ENCODE peak calls at places on chromosomes 16 and 17, in eight cellular contexts. B is K562; Q is thoracic aorta; V is breast epithelium; O is left lung; N is ascending aorta; Y is stomach; L is activated CD8-positive, alpha-beta T cell treated with anti-CD3 and anti-CD28 coated beads for 36 hours. J is an unnamed sample.

GRCh38 chr17:77821114-77821513 is 137.4 kb upstream of the TNRC6C start:
- DNase-seq in B (peak; percentile 24), Q (no peak), V (no peak), O (peak; percentile 62), N (no peak), Y (no peak), L (peak; percentile 24), J (no peak)

GRCh38 chr16:67842509-67843342 is 606 bp downstream of the THAP11 start:
- DNase-seq in B (peak; percentile 32), Q (no peak), V (no peak), O (peak; percentile 86), N (no peak), Y (peak; percentile 49), L (peak; percentile 74), J (peak; percentile 69)

GRCh38 chr17:79630120-79630519 is 19.3 kb upstream of the RBFOX3 start:
- DNase-seq in B (no peak), Q (no peak), V (peak; percentile 37), O (no peak), N (no peak), Y (peak; percentile 4), L (no peak), J (no peak)

GRCh38 chr17:80732268-80732667 is 187.6 kb downstream of the RPTOR start:
- DNase-seq in B (no peak), Q (no peak), V (no peak), O (no peak), N (no peak), Y (no peak), L (no peak), J (peak; percentile 82)

GRCh38 chr17:41013606-41014005 is 4.7 kb upstream of the KRTAP3-1 start:
- DNase-seq in B (no peak), Q (no peak), V (no peak), O (no peak), N (no peak), Y (no peak), L (no peak), J (peak; percentile 43)

GRCh38 chr17:8857919-8858318 is 9.6 kb downstream of the PIK3R6 start:
- DNase-seq in B (no peak), Q (no peak), V (no peak), O (no peak), N (no peak), Y (no peak), L (peak; percentile 89), J (peak; percentile 78)

GRCh38 chr17:34156401-34156740 is 98.7 kb upstream of the CCL2 start:
- DNase-seq in B (no peak), Q (no peak), V (no peak), O (no peak), N (no peak), Y (no peak), L (no peak), J (no peak)

GRCh38 chr16:10180771-10181163 is 1.5 kb downstream of the GRIN2A start:
- DNase-seq in B (peak; percentile 65), Q (no peak), V (no peak), O (peak; percentile 76), N (no peak), Y (no peak), L (peak; percentile 64), J (no peak)

GRCh38 chr16:75238132-75238852 is 13.1 kb downstream of the BCAR1 start:
- DNase-seq in B (no peak), Q (peak; percentile 62), V (no peak), O (no peak), N (peak; percentile 67), Y (peak; percentile 77), L (no peak), J (peak; percentile 92)

GRCh38 chr17:32626371-32626770 is 139.6 kb downstream of the CDK5R1 start:
- DNase-seq in B (no peak), Q (no peak), V (no peak), O (no peak), N (no peak), Y (no peak), L (no peak), J (no peak)

GRCh38 chr16:560221-560700 is at the start of gene PRR35:
- DNase-seq in B (no peak), Q (no peak), V (no peak), O (no peak), N (no peak), Y (no peak), L (no peak), J (no peak)

GRCh38 chr17:40311575-40311974 is 2.6 kb downstream of the RARA start:
- DNase-seq in B (no peak), Q (no peak), V (peak; percentile 81), O (peak; percentile 85), N (no peak), Y (peak; percentile 61), L (peak; percentile 3), J (peak; percentile 57)

GRCh38 chr16:75089486-75090202 is 26.9 kb downstream of the LDHD start:
- DNase-seq in B (no peak), Q (no peak), V (no peak), O (no peak), N (no peak), Y (no peak), L (no peak), J (no peak)

GRCh38 chr17:1347681-1348318 is 52.2 kb downstream of the YWHAE start:
- DNase-seq in B (no peak), Q (no peak), V (no peak), O (no peak), N (no peak), Y (peak; percentile 47), L (no peak), J (peak; percentile 74)

GRCh38 chr16:78436846-78437245 is 337.4 kb downstream of the WWOX start:
- DNase-seq in B (no peak), Q (no peak), V (no peak), O (no peak), N (no peak), Y (no peak), L (no peak), J (no peak)

GRCh38 chr17:77164483-77165030 is 23.8 kb downstream of the SEC14L1 start:
- DNase-seq in B (peak; percentile 62), Q (no peak), V (no peak), O (no peak), N (no peak), Y (no peak), L (no peak), J (no peak)

GRCh38 chr16:66984902-66985311 is 3.5 kb upstream of the CES4A start:
- DNase-seq in B (no peak), Q (no peak), V (no peak), O (no peak), N (no peak), Y (no peak), L (peak; percentile 93), J (no peak)

GRCh38 chr17:67725232-67726206 is 7.8 kb downstream of the NOL11 start:
- DNase-seq in B (no peak), Q (no peak), V (no peak), O (no peak), N (no peak), Y (no peak), L (no peak), J (no peak)

GRCh38 chr17:79372470-79373238 is 238.2 kb downstream of the RBFOX3 start:
- DNase-seq in B (peak; percentile 33), Q (no peak), V (no peak), O (peak; percentile 61), N (no peak), Y (no peak), L (no peak), J (no peak)

GRCh38 chr17:74404802-74405201 is 27.1 kb upstream of the GPRC5C start:
- DNase-seq in B (no peak), Q (no peak), V (no peak), O (no peak), N (no peak), Y (no peak), L (no peak), J (no peak)

GRCh38 chr17:57986841-57987581 is 1.0 kb downstream of the VEZF1 start:
- DNase-seq in B (peak; percentile 55), Q (no peak), V (no peak), O (peak; percentile 86), N (no peak), Y (peak; percentile 46), L (peak; percentile 74), J (peak; percentile 77)

DNA sequence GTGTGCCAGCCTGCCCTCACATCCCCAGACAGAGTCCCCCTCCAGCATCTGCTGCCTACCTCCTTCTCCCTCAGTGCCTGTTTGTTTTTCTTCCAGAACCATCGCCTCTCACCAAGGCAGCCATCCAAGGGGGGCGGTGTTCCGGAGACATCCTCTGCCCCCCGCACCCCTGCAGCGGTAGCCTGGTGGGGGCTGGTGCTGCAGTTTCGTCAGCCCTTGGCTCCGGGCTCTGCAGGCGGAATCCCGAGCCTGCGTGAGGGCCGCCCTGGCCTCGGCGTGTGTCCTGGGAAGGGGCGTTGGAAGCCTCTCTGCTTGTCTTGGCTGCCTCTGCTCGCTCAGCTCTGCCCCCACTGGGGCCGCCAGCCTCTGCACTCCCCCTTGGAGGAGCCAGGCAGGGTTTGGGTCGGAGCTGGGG is 126.0 kb upstream of the CIBAR2 start:
- DNase-seq in B (no peak), Q (peak; percentile 74), V (no peak), O (no peak), N (peak; percentile 30), Y (peak; percentile 33), L (no peak), J (peak; percentile 95)
- TF ChIP-seq CTCF in B (no peak), Q (peak; percentile 25), V (no peak), O (no peak), N (peak; percentile 24), Y (no peak), L (no peak), J (peak; percentile 42)

GRCh38 chr17:82860606-82861392 is 21.0 kb upstream of the ZNF750 start:
- DNase-seq in B (no peak), Q (no peak), V (no peak), O (peak; percentile 67), N (no peak), Y (no peak), L (no peak), J (no peak)
- TF ChIP-seq CTCF in B (no peak), Q (no peak), V (no peak), O (no peak), N (no peak), Y (no peak), L (no peak), J (no peak)

GRCh38 chr17:30805944-30806456 is 18.5 kb downstream of the CRLF3 start:
- DNase-seq in B (no peak), Q (no peak), V (no peak), O (no peak), N (no peak), Y (no peak), L (no peak), J (no peak)
- TF ChIP-seq CTCF in B (no peak), Q (no peak), V (no peak), O (no peak), N (no peak), Y (no peak), L (peak; percentile 56), J (peak; percentile 39)

GRCh38 chr17:59366773-59367656 is 35.6 kb downstream of the YPEL2 start:
- DNase-seq in B (no peak), Q (no peak), V (no peak), O (peak; percentile 61), N (no peak), Y (peak; percentile 89), L (peak; percentile 18), J (peak; percentile 82)
- TF ChIP-seq CTCF in B (no peak), Q (no peak), V (no peak), O (no peak), N (no peak), Y (no peak), L (no peak), J (no peak)